ENCODE peak calls at places on chromosomes 11 and 22, in four cellular contexts. U is cardiac muscle cell, P is anterior cingulate cortex, C is T-helper 1 cell. L is an unnamed sample.

GRCh38 chr22:39083212-39084165 is 6.4 kb downstream of the APOBEC3G start:
- DNase-seq in C (no peak), U (no peak), P (no peak), L (no peak)

GRCh38 chr11:129364143-129364654 is 11.4 kb upstream of the BARX2 start:
- DNase-seq in P (peak; percentile 75), C (peak; percentile 77), U (peak; percentile 91), L (peak; percentile 53)

GRCh38 chr11:57800444-57801184 is 39.0 kb downstream of the CTNND1 start:
- DNase-seq in C (peak; percentile 63), P (no peak), U (peak; percentile 59), L (no peak)

GRCh38 chr22:39178206-39179111 is 26.0 kb upstream of the CBX7 start:
- DNase-seq in P (no peak), U (no peak), C (no peak), L (no peak)

GRCh38 chr11:65422633-65423515 is at the start of gene NEAT1:
- DNase-seq in P (peak; percentile 92), U (peak; percentile 82), C (peak; percentile 94), L (peak; percentile 74)

GRCh38 chr11:128759597-128759996 is 65.7 kb downstream of the FLI1 start:
- DNase-seq in C (no peak), P (no peak), U (no peak), L (no peak)

GRCh38 chr22:37782340-37783168 is 25.2 kb upstream of the GCAT start:
- DNase-seq in U (no peak), C (no peak), P (no peak), L (no peak)

GRCh38 chr11:96084610-96085348 is 160.9 kb upstream of the MTMR2 start:
- DNase-seq in P (no peak), C (no peak), U (no peak), L (no peak)

GRCh38 chr11:118910309-118911112 is 15.2 kb downstream of the BCL9L start:
- DNase-seq in U (peak; percentile 88), C (no peak), P (peak; percentile 69), L (no peak)

GRCh38 chr11:120134106-120134930 is 3.6 kb downstream of the TRIM29 start:
- DNase-seq in C (no peak), P (no peak), U (no peak), L (no peak)

GRCh38 chr11:125070699-125071254 is 7.7 kb downstream of the SLC37A2 start:
- DNase-seq in C (peak; percentile 12), U (no peak), P (no peak), L (no peak)

GRCh38 chr22:46972256-46972655 is 209.8 kb downstream of the TBC1D22A start:
- DNase-seq in U (no peak), C (no peak), P (no peak), L (no peak)

GRCh38 chr22:17563936-17564391 is 666 bp downstream of the SLC25A18 start:
- DNase-seq in P (peak; percentile 23), U (no peak), C (no peak), L (no peak)

GRCh38 chr22:32720924-32721323 is 80.6 kb upstream of the TIMP3 start:
- DNase-seq in C (no peak), U (no peak), P (no peak), L (no peak)

GRCh38 chr11:64356498-64357411 is 2.2 kb upstream of the RPS6KA4 start:
- DNase-seq in C (peak; percentile 34), P (no peak), U (peak; percentile 84), L (no peak)

GRCh38 chr11:65435981-65436411 is 13.4 kb downstream of the NEAT1 start:
- DNase-seq in P (no peak), U (no peak), C (no peak), L (no peak)

GRCh38 chr11:70579376-70579955 is 181.1 kb downstream of the CTTN start:
- DNase-seq in C (no peak), U (no peak), P (no peak), L (no peak)

GRCh38 chr11:65833297-65834030 is at the start of gene SNX32:
- DNase-seq in U (peak; percentile 96), P (peak; percentile 95), C (peak; percentile 94), L (peak; percentile 91)

GRCh38 chr22:36734171-36735058 is 30.9 kb upstream of the CACNG2 start:
- DNase-seq in P (peak; percentile 44), C (no peak), U (no peak), L (no peak)

GRCh38 chr22:17871726-17872458 is 97.6 kb upstream of the BID start:
- DNase-seq in U (no peak), C (no peak), P (peak; percentile 84), L (no peak)

GRCh38 chr11:746289-747175 is 732 bp upstream of the TALDO1 start:
- DNase-seq in P (peak; percentile 61), C (peak; percentile 41), U (peak; percentile 56), L (peak; percentile 28)

GRCh38 chr22:27842994-27843431 is 41.5 kb upstream of the MN1 start:
- DNase-seq in C (no peak), U (no peak), P (no peak), L (no peak)

GRCh38 chr11:28760676-28761390 is 652.6 kb downstream of the METTL15 start:
- DNase-seq in U (no peak), P (no peak), C (no peak), L (no peak)

GRCh38 chr11:29564501-29564900 is 452.3 kb downstream of the KCNA4 start:
- DNase-seq in C (no peak), P (no peak), U (no peak), L (no peak)

GRCh38 chr11:69524291-69524882 is 42.9 kb downstream of the LINC01488 start:
- DNase-seq in U (no peak), C (no peak), P (no peak), L (no peak)

GRCh38 chr11:7500251-7500650 is 13.5 kb upstream of the PPFIBP2 start:
- DNase-seq in U (no peak), P (no peak), C (no peak), L (no peak)

GRCh38 chr11:117597083-117597482 is 199.9 kb downstream of the DSCAML1 start:
- DNase-seq in P (no peak), C (peak; percentile 33), U (peak; percentile 90), L (no peak)

GRCh38 chr11:125990244-125990643 is 44.4 kb downstream of the VSIG10L2 start:
- DNase-seq in P (peak; percentile 8), C (no peak), U (no peak), L (no peak)

GRCh38 chr22:31260474-31260856 is 31.8 kb downstream of the PIK3IP1 start:
- DNase-seq in P (no peak), U (no peak), C (no peak), L (no peak)

L was measured in effector CD8-positive, alpha-beta T cell.